ENCODE peak calls at places on chromosome X, in seven cellular contexts. Y is CD8-positive, alpha-beta T cell; D is AG04449; M is fibroblast of pulmonary artery; N is dorsolateral prefrontal cortex; U is suprapubic skin; Z is AG10803. Q is an unnamed sample.

GRCh38 chrX:9166566-9166909 is 132.6 kb upstream of the FAM9B start:
- DNase-seq in Y (no peak), M (no peak), D (no peak), U (no peak), N (no peak), Z (peak), Q (no peak)

GRCh38 chrX:66638591-66639500 is at the start of gene EDA2R:
- DNase-seq in N (no peak), U (no peak), M (peak), D (no peak), Y (no peak), Z (peak), Q (peak)

GRCh38 chrX:108020631-108021030 is 24.2 kb upstream of the VSIG1 start:
- DNase-seq in U (no peak), M (peak), N (no peak), D (no peak), Y (no peak), Z (peak), Q (no peak)

GRCh38 chrX:134194915-134195314 is 42.1 kb upstream of the CCDC160 start:
- DNase-seq in Z (no peak), Y (no peak), N (no peak), U (no peak), D (no peak), M (no peak), Q (no peak)

GRCh38 chrX:130482871-130483270 is 81.1 kb downstream of the RBMX2 start:
- DNase-seq in Z (peak), M (no peak), U (no peak), D (no peak), N (no peak), Y (no peak), Q (peak)

GRCh38 chrX:151871244-151871643 is 41.4 kb upstream of the MAGEA4 start:
- DNase-seq in Y (no peak), N (no peak), Z (peak), M (peak), D (peak), U (no peak), Q (peak)

GRCh38 chrX:126824596-126824995 is 5.1 kb downstream of the PRR32 start:
- DNase-seq in M (no peak), Y (no peak), Z (no peak), D (no peak), N (no peak), U (no peak), Q (no peak)

GRCh38 chrX:36908801-36909403 is 99.3 kb upstream of the FAM47C start:
- DNase-seq in Z (peak), Y (no peak), U (no peak), N (no peak), D (no peak), M (peak), Q (no peak)

GRCh38 chrX:45485682-45486081 is 285.0 kb upstream of the DIPK2B start:
- DNase-seq in Z (peak), U (no peak), Y (no peak), N (no peak), M (no peak), D (no peak), Q (peak)

GRCh38 chrX:40299028-40299479 is 201.3 kb upstream of the BCOR start:
- DNase-seq in M (peak), D (no peak), Z (peak), U (peak), Y (no peak), N (no peak), Q (no peak)

DNA sequence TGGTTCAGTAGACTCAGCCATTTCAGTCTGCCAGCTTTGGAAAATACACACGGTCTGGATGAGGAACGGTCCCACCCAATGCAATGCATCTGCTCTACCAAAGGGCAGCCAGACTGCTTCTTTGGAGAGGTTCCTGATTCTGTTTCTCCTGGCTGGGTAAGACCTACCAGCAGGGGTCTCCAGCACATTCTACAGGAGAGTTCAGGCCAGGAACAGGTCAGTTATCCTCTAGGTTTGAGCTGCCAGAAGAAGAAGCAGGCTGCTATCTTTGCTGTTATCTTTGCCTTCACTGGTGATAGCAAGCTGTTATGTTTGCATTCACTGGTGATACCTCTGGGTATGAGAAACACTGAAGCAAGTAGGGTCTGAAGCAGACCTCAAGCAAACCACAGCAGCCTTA is 45.5 kb upstream of the PBDC1 start:
- DNase-seq in Z (no peak), M (no peak), D (no peak), U (no peak), Y (no peak), N (no peak), Q (no peak)
- TF ChIP-seq CTCF in Z (no peak), M (no peak), D (no peak), U (no peak), Y (no peak), N (no peak), Q (peak)

GRCh38 chrX:17052776-17053175 is 106.3 kb downstream of the REPS2 start:
- DNase-seq in Z (no peak), N (no peak), U (no peak), D (no peak), M (no peak), Y (no peak), Q (no peak)

GRCh38 chrX:17042046-17042445 is 95.6 kb downstream of the REPS2 start:
- DNase-seq in N (no peak), M (no peak), Y (no peak), U (no peak), D (no peak), Z (peak), Q (no peak)

GRCh38 chrX:17046478-17047097 is 100.1 kb downstream of the REPS2 start:
- DNase-seq in Z (peak), D (no peak), Y (no peak), M (peak), N (peak), U (peak), Q (no peak)

GRCh38 chrX:17052210-17052609 is 105.8 kb downstream of the REPS2 start:
- DNase-seq in Y (no peak), D (no peak), M (no peak), Z (peak), U (no peak), N (no peak), Q (no peak)

DNA sequence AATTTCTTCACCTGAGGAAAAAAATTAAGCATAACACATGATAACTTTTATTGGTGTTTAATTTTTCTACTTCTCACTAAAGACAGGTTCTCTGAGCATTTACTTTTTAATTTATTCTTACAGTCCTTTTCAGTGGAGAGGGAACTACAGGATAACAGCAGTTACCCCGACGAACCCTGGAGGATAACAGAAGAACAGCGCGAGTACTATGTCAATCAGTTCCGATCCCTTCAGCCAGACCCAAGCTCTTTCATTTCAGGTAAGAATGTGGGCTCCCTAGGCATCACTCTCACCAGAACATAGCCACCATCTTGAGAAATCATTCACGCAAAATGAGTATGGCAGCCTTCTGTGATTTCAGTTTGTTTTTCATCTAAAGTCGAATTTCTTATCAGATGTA is 100.8 kb downstream of the REPS2 start:
- DNase-seq in D (no peak), N (no peak), Z (no peak), M (no peak), Y (no peak), U (no peak), Q (no peak)
- H3K4me3 ChIP-seq in D (no peak), N (no peak), Z (no peak), M (no peak), Y (no peak), U (no peak), Q (no peak)

GRCh38 chrX:154374361-154375155 is at the start of gene FLNA:
- DNase-seq in M (no peak), N (no peak), Z (peak), Y (no peak), U (no peak), D (no peak), Q (no peak)
- TF ChIP-seq CTCF in M (no peak), N (peak), Z (no peak), Y (no peak), U (no peak), D (no peak), Q (no peak)

GRCh38 chrX:72712094-72712755 is 1.9 kb downstream of the PHKA1 start:
- DNase-seq in M (peak), Z (no peak), N (no peak), D (no peak), Y (no peak), U (no peak), Q (no peak)
- H3K4me3 ChIP-seq in M (no peak), Z (no peak), N (peak), D (no peak), Y (no peak), U (no peak), Q (peak)